ENCODE peak calls at places on chromosome 11, in six cellular contexts. B is mesendoderm, A is H1, O is neuronal stem cell, H is IMR-90, X is H9. P is an unnamed sample.

GRCh38 chr11:19777032-19777341 is 64.3 kb downstream of the NAV2 start:
- DNase-seq in B (no peak), A (peak; percentile 61), O (no peak), H (no peak), X (peak; percentile 42), P (no peak)

GRCh38 chr11:125457814-125458343 is 38.2 kb downstream of the FEZ1 start:
- DNase-seq in B (peak; percentile 18), A (peak; percentile 40), O (no peak), H (peak; percentile 81), X (no peak), P (no peak)

GRCh38 chr11:131052367-131052766 is 136.1 kb upstream of the SNX19 start:
- DNase-seq in B (no peak), A (no peak), O (no peak), H (no peak), X (no peak), P (no peak)

GRCh38 chr11:17014321-17014773 is at the start of gene PLEKHA7:
- DNase-seq in B (no peak), A (no peak), O (peak; percentile 21), H (no peak), X (no peak), P (no peak)

GRCh38 chr11:131889146-131889577 is 518.7 kb downstream of the NTM start:
- DNase-seq in B (peak; percentile 91), A (no peak), O (no peak), H (peak; percentile 95), X (no peak), P (peak; percentile 98)

GRCh38 chr11:7019500-7020182 is 505 bp downstream of the ZNF214 start:
- DNase-seq in B (peak; percentile 46), A (peak; percentile 60), O (no peak), H (peak; percentile 20), X (peak; percentile 38), P (no peak)

GRCh38 chr11:75273331-75273988 is 32.9 kb downstream of the TPBGL start:
- DNase-seq in B (no peak), A (no peak), O (no peak), H (no peak), X (peak; percentile 12), P (no peak)

GRCh38 chr11:72012897-72013721 is 14.4 kb downstream of the IL18BP start:
- DNase-seq in B (peak; percentile 68), A (no peak), O (no peak), H (peak; percentile 17), X (no peak), P (no peak)

GRCh38 chr11:1890856-1891830 is 552 bp downstream of the PRR33 start:
- DNase-seq in B (no peak), A (no peak), O (no peak), H (no peak), X (no peak), P (no peak)

GRCh38 chr11:65620666-65621065 is 5.1 kb downstream of the PCNX3 start:
- DNase-seq in B (no peak), A (no peak), O (no peak), H (no peak), X (no peak), P (no peak)

GRCh38 chr11:32829680-32830412 is at the start of gene PRRG4:
- DNase-seq in B (peak; percentile 72), A (peak; percentile 80), O (peak; percentile 32), H (peak; percentile 16), X (peak; percentile 63), P (no peak)

GRCh38 chr11:44609028-44609782 is 43.7 kb downstream of the CD82 start:
- DNase-seq in B (no peak), A (no peak), O (no peak), H (no peak), X (no peak), P (no peak)

GRCh38 chr11:123653997-123654565 is 343 bp downstream of the SCN3B start:
- DNase-seq in B (no peak), A (peak; percentile 83), O (peak; percentile 67), H (peak; percentile 34), X (peak; percentile 66), P (peak; percentile 60)

GRCh38 chr11:74673956-74674355 is 57.3 kb downstream of the CHRDL2 start:
- DNase-seq in B (no peak), A (no peak), O (no peak), H (no peak), X (peak; percentile 12), P (no peak)

DNA sequence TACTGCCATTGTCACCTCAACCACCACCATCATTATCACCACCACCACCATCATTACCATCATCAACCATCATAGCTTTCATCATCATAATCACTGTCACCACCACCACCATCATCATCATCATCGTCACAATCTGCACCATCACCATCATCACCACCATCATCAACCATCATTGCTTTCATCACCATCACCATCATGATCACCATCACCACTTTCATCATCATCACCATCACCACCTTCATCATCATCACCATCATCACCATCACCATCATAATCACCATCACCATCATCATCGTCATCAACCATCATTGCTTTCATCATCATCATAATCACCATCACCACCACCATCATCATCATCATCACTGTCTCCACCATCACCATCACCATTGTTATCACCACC is 8.7 kb upstream of the OSBPL5 start:
- DNase-seq in B (no peak), A (no peak), O (no peak), H (no peak), X (no peak), P (no peak)
- H3K27ac ChIP-seq in B (no peak overlapping the region), A (no peak overlapping the region), O (no peak overlapping the region), H (no peak overlapping the region), X (no peak overlapping the region), P (no peak overlapping the region)

GRCh38 chr11:68689737-68690625 is 5.6 kb downstream of the GAL start:
- DNase-seq in B (peak; percentile 65), A (peak; percentile 47), O (no peak), H (no peak), X (no peak), P (no peak)

GRCh38 chr11:68692115-68692514 is 7.8 kb downstream of the GAL start:
- DNase-seq in B (peak; percentile 54), A (no peak), O (no peak), H (no peak), X (peak; percentile 41), P (no peak)

GRCh38 chr11:68691402-68691784 is 7.0 kb downstream of the GAL start:
- DNase-seq in B (peak; percentile 55), A (no peak), O (no peak), H (no peak), X (peak; percentile 34), P (no peak)

GRCh38 chr11:68688881-68689280 is 4.5 kb downstream of the GAL start:
- DNase-seq in B (no peak), A (peak; percentile 40), O (no peak), H (no peak), X (peak; percentile 24), P (no peak)

DNA sequence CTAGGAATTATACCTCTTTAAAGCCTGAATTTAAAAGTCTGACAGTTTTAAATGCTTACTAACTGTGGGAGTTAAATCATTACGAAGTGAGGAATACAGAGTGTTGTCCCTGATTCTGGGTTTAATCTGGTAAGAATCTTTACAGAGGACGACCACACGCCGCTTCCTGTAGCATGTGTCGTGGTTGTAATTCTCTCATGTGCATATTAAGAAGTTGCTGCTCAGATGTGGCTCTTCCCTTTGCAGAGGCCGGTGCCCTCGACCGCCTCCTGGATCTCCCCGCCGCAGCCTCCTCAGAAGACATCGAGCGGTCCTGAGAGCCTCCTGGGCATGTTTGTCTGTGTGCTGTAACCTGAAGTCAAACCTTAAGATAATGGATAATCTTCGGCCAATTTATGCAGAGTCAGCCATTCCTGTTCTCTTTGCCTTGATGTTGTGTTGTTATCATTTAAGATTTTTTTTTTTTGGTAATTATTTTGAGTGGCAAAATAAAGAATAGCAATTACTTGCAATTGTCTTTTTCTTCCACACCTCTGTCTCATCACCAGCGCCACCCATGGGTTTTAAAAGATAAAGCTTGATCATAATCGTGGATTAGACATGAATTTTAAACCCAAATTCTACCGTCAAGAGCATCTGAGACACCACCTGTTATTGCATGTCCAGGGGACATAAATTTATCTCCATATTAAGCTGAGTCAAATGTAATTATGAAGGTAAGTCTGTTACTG is 6.5 kb downstream of the GAL start:
- DNase-seq in B (no peak), A (peak; percentile 34), O (no peak), H (no peak), X (peak; percentile 28), P (no peak)
- H2BK15ac ChIP-seq in B (no peak overlapping the region), A (no peak overlapping the region), O (no peak overlapping the region), H (no peak overlapping the region), X (no peak overlapping the region), P (no peak overlapping the region)

DNA sequence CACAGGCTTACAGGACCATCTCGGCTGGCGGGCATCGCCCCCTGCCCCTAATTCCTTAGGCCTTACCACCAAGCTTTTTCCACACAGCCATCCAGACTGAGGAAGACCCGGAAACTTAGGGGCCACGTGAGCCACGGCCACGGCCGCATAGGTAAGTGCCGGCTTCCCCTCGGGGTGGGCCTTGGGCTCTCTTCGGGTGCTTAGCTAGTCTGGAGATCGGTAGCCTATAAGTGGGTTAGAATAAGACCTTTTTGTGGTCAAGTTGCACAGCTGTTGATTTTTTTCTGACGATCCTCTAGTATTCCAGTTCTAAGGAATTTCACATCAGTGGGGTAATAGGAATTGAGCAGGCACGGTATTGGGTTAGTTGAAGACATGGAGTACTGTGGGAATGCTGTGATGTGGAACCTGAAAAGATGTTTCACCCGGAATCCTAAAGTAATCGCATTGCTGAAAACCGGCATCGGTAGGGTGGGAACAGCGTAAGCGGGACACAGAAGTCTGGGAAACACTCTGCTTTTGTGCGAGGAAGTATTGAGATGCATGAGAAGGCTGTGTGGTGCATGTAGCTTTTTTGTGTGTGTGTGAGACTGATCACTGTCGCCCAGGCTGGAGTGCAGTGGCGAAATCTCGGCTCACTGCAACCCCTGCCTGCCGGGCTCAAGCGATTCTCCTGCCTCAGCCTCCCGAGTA is 669 bp downstream of the RPL27A start:
- DNase-seq in B (peak; percentile 45), A (no peak), O (no peak), H (no peak), X (no peak), P (no peak)
- H3K23ac ChIP-seq in B (peak overlapping the region; percentile 92), A (no peak overlapping the region), O (no peak overlapping the region), H (peak overlapping the region; percentile 95), X (no peak overlapping the region), P (no peak overlapping the region)

GRCh38 chr11:76911415-76911808 is 50.7 kb downstream of the ACER3 start:
- DNase-seq in B (no peak), A (no peak), O (no peak), H (no peak), X (no peak), P (no peak)
- H3K27ac ChIP-seq in B (no peak overlapping the region), A (peak overlapping the region; percentile 16), O (no peak overlapping the region), H (no peak overlapping the region), X (no peak overlapping the region), P (no peak overlapping the region)

DNA sequence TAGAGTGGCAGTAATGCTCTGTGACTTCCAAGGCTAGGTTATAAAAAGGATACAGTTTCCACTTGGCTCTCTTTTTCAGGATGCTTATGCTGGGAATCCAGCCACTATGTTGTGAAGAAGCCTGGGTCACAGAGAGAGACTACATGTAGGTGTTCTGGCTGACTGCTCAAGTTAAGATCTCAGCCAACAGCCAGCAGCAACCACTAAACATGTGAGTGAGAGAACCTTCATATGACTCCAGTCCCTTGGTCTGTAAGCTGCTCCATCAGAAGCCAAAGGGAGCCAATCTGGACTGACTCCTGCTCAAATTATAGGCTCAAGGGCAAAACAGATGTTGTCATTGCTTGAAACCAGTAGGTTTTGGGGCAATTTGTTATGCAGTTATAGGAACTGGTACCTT is 162.7 kb downstream of the MAML2 start:
- DNase-seq in B (peak; percentile 25), A (no peak), O (no peak), H (no peak), X (peak; percentile 51), P (no peak)
- H2BK15ac ChIP-seq in B (no peak overlapping the region), A (no peak overlapping the region), O (no peak overlapping the region), H (no peak overlapping the region), X (no peak overlapping the region), P (no peak overlapping the region)

GRCh38 chr11:14067686-14068085 is 105.2 kb downstream of the SPON1 start:
- DNase-seq in B (no peak), A (no peak), O (no peak), H (no peak), X (no peak), P (no peak)
- H3K23ac ChIP-seq in B (no peak overlapping the region), A (no peak overlapping the region), O (no peak overlapping the region), H (no peak overlapping the region), X (no peak overlapping the region), P (no peak overlapping the region)

GRCh38 chr11:12046636-12047236 is 38.3 kb upstream of the DKK3 start:
- DNase-seq in B (no peak), A (no peak), O (no peak), H (no peak), X (no peak), P (no peak)
- H3K27ac ChIP-seq in B (no peak overlapping the region), A (no peak overlapping the region), O (no peak overlapping the region), H (peak overlapping the region; percentile 19), X (no peak overlapping the region), P (no peak overlapping the region)